ENCODE peak calls at places on chromosome 5, in five cellular contexts. One of them, this sample, is unnamed.

GRCh38 chr5:153489611-153490010 is 859 bp upstream of the GRIA1 start:
- DNase-seq in activated gamma-delta T cell: no peak
- DNase-seq in AG09319: no peak
- DNase-seq in HEK293T: no peak
- DNase-seq in CD8-positive, alpha-beta T cell: no peak
- DNase-seq in this sample: no peak

GRCh38 chr5:181133610-181134231 is 2.8 kb upstream of the OR2V1 start:
- DNase-seq in activated gamma-delta T cell: no peak
- DNase-seq in CD8-positive, alpha-beta T cell: no peak
- DNase-seq in HEK293T: no peak
- DNase-seq in AG09319: peak
- DNase-seq in this sample: no peak

GRCh38 chr5:173053041-173053440 is 3.1 kb upstream of the CREBRF start:
- DNase-seq in HEK293T: no peak
- DNase-seq in AG09319: no peak
- DNase-seq in activated gamma-delta T cell: no peak
- DNase-seq in CD8-positive, alpha-beta T cell: no peak
- DNase-seq in this sample: no peak

GRCh38 chr5:20445326-20445860 is 457.4 kb upstream of the CDH18 start:
- DNase-seq in CD8-positive, alpha-beta T cell: no peak
- DNase-seq in activated gamma-delta T cell: no peak
- DNase-seq in AG09319: no peak
- DNase-seq in HEK293T: no peak
- DNase-seq in this sample: no peak

GRCh38 chr5:37111426-37112382 is 137.5 kb downstream of the CPLANE1 start:
- DNase-seq in CD8-positive, alpha-beta T cell: no peak
- DNase-seq in activated gamma-delta T cell: no peak
- DNase-seq in HEK293T: no peak
- DNase-seq in AG09319: no peak
- DNase-seq in this sample: no peak

GRCh38 chr5:142360607-142361120 is 35.8 kb upstream of the SPRY4 start:
- DNase-seq in HEK293T: peak
- DNase-seq in activated gamma-delta T cell: no peak
- DNase-seq in CD8-positive, alpha-beta T cell: no peak
- DNase-seq in AG09319: no peak
- DNase-seq in this sample: peak

GRCh38 chr5:149113669-149114068 is 27.6 kb upstream of the ABLIM3 start:
- DNase-seq in HEK293T: no peak
- DNase-seq in CD8-positive, alpha-beta T cell: no peak
- DNase-seq in activated gamma-delta T cell: no peak
- DNase-seq in AG09319: no peak
- DNase-seq in this sample: no peak

GRCh38 chr5:82092-82491 is 9.9 kb upstream of the PLEKHG4B start:
- DNase-seq in CD8-positive, alpha-beta T cell: no peak
- DNase-seq in AG09319: no peak
- DNase-seq in HEK293T: no peak
- DNase-seq in activated gamma-delta T cell: no peak
- DNase-seq in this sample: peak

GRCh38 chr5:67476531-67476930 is 279.9 kb upstream of the CD180 start:
- DNase-seq in AG09319: no peak
- DNase-seq in HEK293T: no peak
- DNase-seq in CD8-positive, alpha-beta T cell: no peak
- DNase-seq in activated gamma-delta T cell: no peak
- DNase-seq in this sample: no peak

GRCh38 chr5:111509119-111509518 is 3.2 kb downstream of the STARD4 start:
- DNase-seq in activated gamma-delta T cell: no peak
- DNase-seq in AG09319: no peak
- DNase-seq in CD8-positive, alpha-beta T cell: no peak
- DNase-seq in HEK293T: no peak
- DNase-seq in this sample: no peak

GRCh38 chr5:98096155-98096554 is 677.3 kb upstream of the RGMB start:
- DNase-seq in CD8-positive, alpha-beta T cell: no peak
- DNase-seq in AG09319: peak
- DNase-seq in HEK293T: no peak
- DNase-seq in activated gamma-delta T cell: no peak
- DNase-seq in this sample: no peak

GRCh38 chr5:109695005-109695926 is 5.5 kb downstream of the MAN2A1 start:
- DNase-seq in AG09319: no peak
- DNase-seq in activated gamma-delta T cell: no peak
- DNase-seq in HEK293T: no peak
- DNase-seq in CD8-positive, alpha-beta T cell: no peak
- DNase-seq in this sample: no peak

GRCh38 chr5:114362977-114363721 is 1.3 kb downstream of the KCNN2 start:
- DNase-seq in AG09319: no peak
- DNase-seq in activated gamma-delta T cell: no peak
- DNase-seq in CD8-positive, alpha-beta T cell: no peak
- DNase-seq in HEK293T: no peak
- DNase-seq in this sample: no peak

GRCh38 chr5:110909415-110909814 is 162.1 kb upstream of the TSLP start:
- DNase-seq in AG09319: no peak
- DNase-seq in activated gamma-delta T cell: no peak
- DNase-seq in CD8-positive, alpha-beta T cell: no peak
- DNase-seq in HEK293T: no peak
- DNase-seq in this sample: no peak

GRCh38 chr5:38636626-38637025 is 80.2 kb upstream of the LIFR start:
- DNase-seq in HEK293T: no peak
- DNase-seq in AG09319: no peak
- DNase-seq in activated gamma-delta T cell: no peak
- DNase-seq in CD8-positive, alpha-beta T cell: no peak
- DNase-seq in this sample: no peak

GRCh38 chr5:179376701-179377420 is 31.6 kb upstream of the ADAMTS2 start:
- DNase-seq in AG09319: no peak
- DNase-seq in activated gamma-delta T cell: no peak
- DNase-seq in CD8-positive, alpha-beta T cell: no peak
- DNase-seq in HEK293T: no peak
- DNase-seq in this sample: no peak

GRCh38 chr5:39757121-39757520 is 332.3 kb upstream of the DAB2 start:
- DNase-seq in CD8-positive, alpha-beta T cell: no peak
- DNase-seq in HEK293T: no peak
- DNase-seq in activated gamma-delta T cell: no peak
- DNase-seq in AG09319: no peak
- DNase-seq in this sample: no peak

GRCh38 chr5:66904189-66904588 is 292.4 kb downstream of the CD180 start:
- DNase-seq in HEK293T: no peak
- DNase-seq in AG09319: no peak
- DNase-seq in activated gamma-delta T cell: no peak
- DNase-seq in CD8-positive, alpha-beta T cell: no peak
- DNase-seq in this sample: no peak

GRCh38 chr5:177370488-177371119 is 12.9 kb downstream of the RGS14 start:
- DNase-seq in AG09319: peak
- DNase-seq in HEK293T: peak
- DNase-seq in activated gamma-delta T cell: no peak
- DNase-seq in CD8-positive, alpha-beta T cell: no peak
- DNase-seq in this sample: peak

GRCh38 chr5:146130440-146131045 is 25.2 kb upstream of the PLAC8L1 start:
- DNase-seq in AG09319: no peak
- DNase-seq in activated gamma-delta T cell: no peak
- DNase-seq in HEK293T: peak
- DNase-seq in CD8-positive, alpha-beta T cell: no peak
- DNase-seq in this sample: no peak

GRCh38 chr5:6082685-6083084 is 295.7 kb downstream of the MED10 start:
- DNase-seq in activated gamma-delta T cell: no peak
- DNase-seq in CD8-positive, alpha-beta T cell: no peak
- DNase-seq in HEK293T: no peak
- DNase-seq in AG09319: no peak
- DNase-seq in this sample: no peak

GRCh38 chr5:56322592-56322991 is 89.5 kb upstream of the ANKRD55 start:
- DNase-seq in activated gamma-delta T cell: no peak
- DNase-seq in AG09319: no peak
- DNase-seq in CD8-positive, alpha-beta T cell: no peak
- DNase-seq in HEK293T: no peak
- DNase-seq in this sample: no peak

GRCh38 chr5:36242534-36243144 is 914 bp upstream of the NADK2 start:
- DNase-seq in AG09319: no peak
- DNase-seq in HEK293T: peak
- DNase-seq in activated gamma-delta T cell: no peak
- DNase-seq in CD8-positive, alpha-beta T cell: no peak
- DNase-seq in this sample: peak

GRCh38 chr5:178984145-178985072 is 10.7 kb downstream of the GRM6 start:
- DNase-seq in HEK293T: no peak
- DNase-seq in activated gamma-delta T cell: no peak
- DNase-seq in AG09319: no peak
- DNase-seq in CD8-positive, alpha-beta T cell: no peak
- DNase-seq in this sample: no peak

GRCh38 chr5:125251703-125252102 is 505.3 kb upstream of the ZNF608 start:
- DNase-seq in CD8-positive, alpha-beta T cell: no peak
- DNase-seq in HEK293T: no peak
- DNase-seq in activated gamma-delta T cell: no peak
- DNase-seq in AG09319: no peak
- DNase-seq in this sample: no peak

GRCh38 chr5:41511241-41511640 is 840 bp upstream of the PLCXD3 start:
- DNase-seq in activated gamma-delta T cell: no peak
- DNase-seq in CD8-positive, alpha-beta T cell: no peak
- DNase-seq in HEK293T: no peak
- DNase-seq in AG09319: no peak
- DNase-seq in this sample: no peak

GRCh38 chr5:106797996-106798395 is 872.7 kb downstream of the EFNA5 start:
- DNase-seq in AG09319: no peak
- DNase-seq in CD8-positive, alpha-beta T cell: no peak
- DNase-seq in activated gamma-delta T cell: no peak
- DNase-seq in HEK293T: no peak
- DNase-seq in this sample: no peak

GRCh38 chr5:151696470-151697061 is 9.9 kb upstream of the SPARC start:
- DNase-seq in HEK293T: no peak
- DNase-seq in CD8-positive, alpha-beta T cell: no peak
- DNase-seq in activated gamma-delta T cell: no peak
- DNase-seq in AG09319: peak
- DNase-seq in this sample: no peak

GRCh38 chr5:14286574-14287399 is 143.6 kb downstream of the TRIO start:
- DNase-seq in activated gamma-delta T cell: no peak
- DNase-seq in CD8-positive, alpha-beta T cell: no peak
- DNase-seq in AG09319: no peak
- DNase-seq in HEK293T: no peak
- DNase-seq in this sample: no peak

GRCh38 chr5:145925353-145925752 is 11.0 kb upstream of the SH3RF2 start:
- DNase-seq in activated gamma-delta T cell: no peak
- DNase-seq in HEK293T: no peak
- DNase-seq in AG09319: no peak
- DNase-seq in CD8-positive, alpha-beta T cell: no peak
- DNase-seq in this sample: no peak

GRCh38 chr5:149162401-149163084 is 21.2 kb downstream of the ABLIM3 start:
- DNase-seq in HEK293T: no peak
- DNase-seq in activated gamma-delta T cell: no peak
- DNase-seq in CD8-positive, alpha-beta T cell: no peak
- DNase-seq in AG09319: no peak
- DNase-seq in this sample: no peak

GRCh38 chr5:145856285-145856818 is 16.5 kb downstream of the GRXCR2 start:
- DNase-seq in CD8-positive, alpha-beta T cell: no peak
- DNase-seq in AG09319: no peak
- DNase-seq in activated gamma-delta T cell: no peak
- DNase-seq in HEK293T: no peak
- DNase-seq in this sample: no peak

GRCh38 chr5:170403675-170404074 is 14.5 kb upstream of the KCNMB1 start:
- DNase-seq in activated gamma-delta T cell: no peak
- DNase-seq in CD8-positive, alpha-beta T cell: no peak
- DNase-seq in AG09319: no peak
- DNase-seq in HEK293T: no peak
- DNase-seq in this sample: no peak

GRCh38 chr5:10126900-10127299 is 122.8 kb downstream of the ATPSCKMT start:
- DNase-seq in AG09319: no peak
- DNase-seq in activated gamma-delta T cell: no peak
- DNase-seq in CD8-positive, alpha-beta T cell: no peak
- DNase-seq in HEK293T: no peak
- DNase-seq in this sample: no peak

GRCh38 chr5:172772112-172772906 is 1.3 kb upstream of the DUSP1 start:
- DNase-seq in HEK293T: peak
- DNase-seq in CD8-positive, alpha-beta T cell: peak
- DNase-seq in AG09319: peak
- DNase-seq in activated gamma-delta T cell: peak
- DNase-seq in this sample: peak

GRCh38 chr5:79108792-79109191 is 2.8 kb upstream of the BHMT start:
- DNase-seq in HEK293T: no peak
- DNase-seq in activated gamma-delta T cell: no peak
- DNase-seq in CD8-positive, alpha-beta T cell: no peak
- DNase-seq in AG09319: no peak
- DNase-seq in this sample: no peak

This sample was measured in HuH-7.5.